ENCODE peak calls at places on chromosomes 4 and X, in four cellular contexts. L, B, U and H are unnamed samples.

GRCh38 chr4:183499389-183499788 is 5.5 kb upstream of the ING2 start:
- DNase-seq in B (no peak), U (no peak), L (no peak), H (no peak)

GRCh38 chr4:165248102-165248501 is 40.7 kb downstream of the KLHL2 start:
- DNase-seq in B (no peak), U (no peak), L (no peak), H (no peak)

GRCh38 chr4:41177016-41177415 is 37.3 kb downstream of the APBB2 start:
- DNase-seq in U (peak), L (peak), B (no peak), H (no peak)

GRCh38 chr4:108706289-108706688 is 55.9 kb downstream of the OSTC start:
- DNase-seq in L (no peak), U (no peak), B (no peak), H (no peak)

GRCh38 chrX:53587795-53588194 is 98.7 kb downstream of the HUWE1 start:
- DNase-seq in L (no peak), B (no peak), U (no peak), H (no peak)

GRCh38 chr4:13597604-13598003 is 29.9 kb downstream of the BOD1L1 start:
- DNase-seq in L (peak), B (no peak), U (peak), H (peak)

GRCh38 chrX:119093991-119094741 is 21.4 kb downstream of the CT47C1 start:
- DNase-seq in B (no peak), U (peak), L (no peak), H (no peak)

GRCh38 chr4:6390357-6390756 is 82.1 kb downstream of the PPP2R2C start:
- DNase-seq in B (no peak), U (no peak), L (no peak), H (no peak)

GRCh38 chrX:149129767-149130166 is 375.3 kb downstream of the IDS start:
- DNase-seq in L (no peak), B (no peak), U (no peak), H (no peak)

GRCh38 chrX:15785176-15785735 is 5.0 kb upstream of the ZRSR2 start:
- DNase-seq in U (no peak), B (no peak), L (no peak), H (no peak)

GRCh38 chr4:37951465-37952352 is 8.5 kb upstream of the PTTG2 start:
- DNase-seq in U (no peak), B (no peak), L (no peak), H (no peak)

GRCh38 chrX:50903387-50904027 is 7.0 kb upstream of the BMP15 start:
- DNase-seq in L (peak), U (peak), B (no peak), H (no peak)

GRCh38 chr4:162485486-162485885 is 321.7 kb upstream of the FSTL5 start:
- DNase-seq in B (no peak), U (peak), L (no peak), H (peak)

GRCh38 chrX:18649498-18649951 is 22.4 kb downstream of the RS1 start:
- DNase-seq in L (no peak), B (no peak), U (no peak), H (no peak)

GRCh38 chr4:173769568-173769967 is 239.5 kb upstream of the HAND2 start:
- DNase-seq in L (no peak), B (no peak), U (no peak), H (no peak)

GRCh38 chr4:10806993-10807645 is 122.6 kb upstream of the CLNK start:
- DNase-seq in L (no peak), U (no peak), B (no peak), H (no peak)

GRCh38 chr4:98181815-98182214 is 38.5 kb upstream of the STPG2 start:
- DNase-seq in B (no peak), U (no peak), L (no peak), H (no peak)

GRCh38 chrX:113473418-113473817 is 632.8 kb upstream of the AMOT start:
- DNase-seq in B (no peak), U (no peak), L (no peak), H (no peak)

GRCh38 chr4:144757969-144758368 is 112.0 kb downstream of the HHIP start:
- DNase-seq in B (no peak), L (no peak), U (no peak), H (no peak)

GRCh38 chrX:123859409-123859827 is 435 bp upstream of the XIAP start:
- DNase-seq in B (peak), U (peak), L (no peak), H (no peak)

GRCh38 chr4:156976147-156976546 is 4.5 kb upstream of the PDGFC start:
- DNase-seq in L (peak), U (peak), B (no peak), H (no peak)

GRCh38 chr4:182492456-182492855 is 249.3 kb downstream of the TENM3 start:
- DNase-seq in L (peak), B (no peak), U (no peak), H (no peak)